ENCODE peak calls at places on chromosomes 6 and 20, in six cellular contexts. B is mucosa of gallbladder; U is stimulated activated CD4-positive, alpha-beta T cell treated with anti-CD3 and anti-CD28 coated beads, Interleukin-15, amount 100 ng/mL, for 1 hour; A is small intestine; W is T-helper 2 cell; S is CD4-positive, alpha-beta memory T cell. C is an unnamed sample.

GRCh38 chr6:80969439-80969838 is 783.0 kb downstream of the TENT5A start:
- DNase-seq in W (no peak), U (no peak), A (no peak), S (no peak), B (no peak), C (no peak)

GRCh38 chr20:20472690-20473274 is 104.9 kb downstream of the INSM1 start:
- DNase-seq in A (no peak), B (no peak), U (no peak), S (no peak), W (no peak), C (no peak)

GRCh38 chr6:128742900-128743299 is 140.0 kb upstream of the LAMA2 start:
- DNase-seq in W (no peak), B (no peak), A (no peak), S (no peak), U (no peak), C (no peak)

GRCh38 chr6:1368940-1369339 is 20.4 kb upstream of the FOXF2 start:
- DNase-seq in B (no peak), U (no peak), S (no peak), W (no peak), A (no peak), C (no peak)

GRCh38 chr20:54654460-54654859 is 179.1 kb downstream of the DOK5 start:
- DNase-seq in U (no peak), A (no peak), S (no peak), W (no peak), B (no peak), C (no peak)

GRCh38 chr20:10558635-10559187 is 115.1 kb downstream of the JAG1 start:
- DNase-seq in U (no peak), W (no peak), S (peak), B (no peak), A (no peak), C (peak)

GRCh38 chr20:49583343-49583668 is 15.4 kb upstream of the PTGIS start:
- DNase-seq in S (no peak), A (no peak), W (no peak), B (no peak), U (no peak), C (no peak)

GRCh38 chr6:110067837-110068591 is 89.9 kb downstream of the GPR6 start:
- DNase-seq in B (no peak), A (no peak), S (no peak), W (no peak), U (no peak), C (no peak)

GRCh38 chr6:147108256-147108910 is 95.8 kb upstream of the STXBP5 start:
- DNase-seq in W (no peak), A (no peak), U (no peak), S (no peak), B (no peak), C (no peak)

GRCh38 chr6:51568771-51569170 is 518.6 kb downstream of the PKHD1 start:
- DNase-seq in W (no peak), U (no peak), S (no peak), B (no peak), A (peak), C (no peak)

GRCh38 chr20:51380401-51381385 is 161.8 kb downstream of the NFATC2 start:
- DNase-seq in W (no peak), U (no peak), A (no peak), S (peak), B (no peak), C (no peak)

GRCh38 chr6:9502991-9503761 is 911.7 kb downstream of the TFAP2A start:
- DNase-seq in B (no peak), S (no peak), A (no peak), W (no peak), U (no peak), C (no peak)

GRCh38 chr6:139713416-139713815 is 339.0 kb upstream of the CITED2 start:
- DNase-seq in B (no peak), S (no peak), W (no peak), U (no peak), A (no peak), C (no peak)

GRCh38 chr20:38065764-38066375 is 32.3 kb downstream of the RPRD1B start:
- DNase-seq in A (no peak), W (no peak), U (no peak), S (no peak), B (no peak), C (no peak)

GRCh38 chr20:17226410-17227198 is at the start of gene PCSK2:
- DNase-seq in S (no peak), B (no peak), W (no peak), U (no peak), A (peak), C (peak)

GRCh38 chr6:27812805-27813626 is 99.2 kb downstream of the OR2B2 start:
- DNase-seq in B (no peak), U (no peak), S (no peak), W (no peak), A (no peak), C (no peak)

GRCh38 chr20:56566621-56567020 is 33.6 kb downstream of the FAM209B start:
- DNase-seq in U (no peak), B (no peak), A (no peak), S (no peak), W (no peak), C (no peak)

GRCh38 chr6:34056301-34056700 is 89.6 kb downstream of the GRM4 start:
- DNase-seq in S (no peak), B (peak), W (no peak), U (no peak), A (peak), C (peak)

GRCh38 chr6:3894535-3895302 is 45.5 kb downstream of the FAM50B start:
- DNase-seq in A (no peak), S (no peak), U (no peak), W (no peak), B (no peak), C (no peak)

C was measured in AG08396.